ENCODE peak calls at places on chromosomes 4 and X, in seven cellular contexts. O is GM13977; Z is M059J; Y is DMS79 treated with DMSO at 0.1 percent for 48 hours; T is activated effector memory CD4-positive, alpha-beta T cell treated with Interleukin-2 at 50 U/mL for 16 hours; J is NCI-H1105 treated with DMSO at 0.1 percent for 48 hours; K is AG09309. A is an unnamed sample.

GRCh38 chr4:20984011-20984836 is 284.0 kb downstream of the PACRGL start:
- DNase-seq in T (no peak), Z (peak), J (peak), Y (no peak), O (no peak), K (no peak), A (no peak)

GRCh38 chr4:120009731-120010130 is 56.9 kb downstream of the MAD2L1 start:
- DNase-seq in T (no peak), K (peak), Y (no peak), Z (peak), J (no peak), O (no peak), A (no peak)

GRCh38 chr4:85778809-85779124 is 303.8 kb downstream of the ARHGAP24 start:
- DNase-seq in Y (no peak), T (no peak), J (no peak), Z (peak), O (peak), K (no peak), A (no peak)

GRCh38 chrX:33204889-33205288 is 6.5 kb downstream of the DMD start:
- DNase-seq in T (no peak), Z (no peak), O (no peak), Y (no peak), J (no peak), K (no peak), A (no peak)

GRCh38 chrX:2967584-2967983 is 38.4 kb upstream of the ARSD start:
- DNase-seq in Z (peak), T (no peak), J (no peak), Y (no peak), O (no peak), K (no peak), A (no peak)

GRCh38 chrX:136588060-136588459 is 56.0 kb downstream of the VGLL1 start:
- DNase-seq in Z (peak), J (no peak), K (no peak), O (peak), Y (no peak), T (no peak), A (no peak)

GRCh38 chr4:1544861-1545275 is 138.6 kb upstream of the NKX1-1 start:
- DNase-seq in Z (peak), T (peak), K (no peak), O (no peak), J (no peak), Y (peak), A (peak)

GRCh38 chrX:101260435-101260834 is 30.7 kb downstream of the TAF7L start:
- DNase-seq in Z (peak), J (no peak), K (no peak), T (no peak), O (no peak), Y (no peak), A (no peak)

GRCh38 chr4:142091691-142092182 is 455.4 kb downstream of the IL15 start:
- DNase-seq in Z (peak), T (no peak), K (peak), Y (no peak), O (no peak), J (no peak), A (no peak)

GRCh38 chrX:10414872-10415703 is 205.3 kb downstream of the MID1 start:
- DNase-seq in Z (peak), K (peak), J (no peak), T (no peak), Y (no peak), O (no peak), A (no peak)

GRCh38 chr4:70838972-70839536 is 636 bp downstream of the GRSF1 start:
- DNase-seq in Y (peak), K (no peak), T (peak), O (peak), Z (peak), J (peak), A (peak)

GRCh38 chrX:129773649-129774458 is 5.9 kb upstream of the SASH3 start:
- DNase-seq in Z (no peak), O (no peak), T (no peak), Y (no peak), J (no peak), K (no peak), A (no peak)

GRCh38 chrX:16023790-16024734 is 99.3 kb upstream of the GRPR start:
- DNase-seq in J (no peak), Z (peak), Y (no peak), K (no peak), O (peak), T (no peak), A (no peak)

GRCh38 chr4:27010334-27010940 is 149.8 kb downstream of the STIM2 start:
- DNase-seq in K (peak), Z (peak), Y (peak), O (peak), J (peak), T (peak), A (peak)

GRCh38 chr4:3783691-3784306 is 17.6 kb downstream of the ADRA2C start:
- DNase-seq in K (no peak), J (no peak), Z (no peak), Y (no peak), T (no peak), O (no peak), A (no peak)

GRCh38 chrX:70253377-70254062 is 6.5 kb downstream of the P2RY4 start:
- DNase-seq in O (no peak), Z (peak), T (no peak), J (peak), K (no peak), Y (peak), A (no peak)

GRCh38 chrX:10900585-10901289 is 210.4 kb upstream of the HCCS start:
- DNase-seq in Y (peak), J (no peak), K (no peak), Z (peak), O (no peak), T (no peak), A (no peak)

GRCh38 chr4:65917486-65917885 is 247.2 kb upstream of the EPHA5 start:
- DNase-seq in J (no peak), Y (no peak), Z (peak), K (peak), O (no peak), T (no peak), A (no peak)

GRCh38 chr4:80694178-80694577 is 336.3 kb upstream of the BMP3 start:
- DNase-seq in K (no peak), T (no peak), O (no peak), Z (no peak), Y (no peak), J (no peak), A (no peak)

GRCh38 chr4:14607001-14607400 is 395.3 kb upstream of the CPEB2 start:
- DNase-seq in T (no peak), Y (no peak), K (no peak), O (no peak), Z (no peak), J (no peak), A (no peak)

GRCh38 chr4:138225477-138225876 is 16.7 kb downstream of the SLC7A11 start:
- DNase-seq in K (no peak), J (no peak), O (no peak), Y (no peak), T (no peak), Z (peak), A (no peak)

GRCh38 chr4:125991398-125991797 is 676.6 kb downstream of the FAT4 start:
- DNase-seq in J (no peak), K (no peak), Y (no peak), Z (no peak), O (no peak), T (no peak), A (no peak)

GRCh38 chr4:2796261-2797187 is 3.6 kb downstream of the SH3BP2 start:
- DNase-seq in Z (peak), K (peak), T (no peak), J (no peak), O (no peak), Y (peak), A (no peak)